ENCODE peak calls at places on chromosome 4, in nine cellular contexts. One of them, this sample, is unnamed.

GRCh38 chr4:56048621-56049427 is 100.1 kb downstream of the CEP135 start:
- DNase-seq in NCI-H460: peak
- DNase-seq in GM20000: peak
- DNase-seq in BJ: no peak
- DNase-seq in NCI-H748 treated with DMSO at 0.1 percent for 48 hours: peak
- DNase-seq in astrocyte of the cerebellum: no peak
- DNase-seq in neural progenitor cell: peak
- DNase-seq in activated CD8-positive, alpha-beta memory T cell treated with anti-CD3 and anti-CD28 coated beads for 1 hour: no peak
- DNase-seq in brain microvascular endothelial cell: peak
- DNase-seq in this sample: no peak

GRCh38 chr4:73429118-73429517 is 6.9 kb upstream of the AFP start:
- DNase-seq in BJ: no peak
- DNase-seq in neural progenitor cell: no peak
- DNase-seq in NCI-H460: no peak
- DNase-seq in astrocyte of the cerebellum: no peak
- DNase-seq in activated CD8-positive, alpha-beta memory T cell treated with anti-CD3 and anti-CD28 coated beads for 1 hour: no peak
- DNase-seq in NCI-H748 treated with DMSO at 0.1 percent for 48 hours: no peak
- DNase-seq in brain microvascular endothelial cell: no peak
- DNase-seq in GM20000: no peak
- DNase-seq in this sample: no peak

GRCh38 chr4:43242611-43243010 is 350.1 kb downstream of the GRXCR1 start:
- DNase-seq in brain microvascular endothelial cell: no peak
- DNase-seq in GM20000: no peak
- DNase-seq in neural progenitor cell: no peak
- DNase-seq in BJ: no peak
- DNase-seq in NCI-H748 treated with DMSO at 0.1 percent for 48 hours: no peak
- DNase-seq in NCI-H460: no peak
- DNase-seq in activated CD8-positive, alpha-beta memory T cell treated with anti-CD3 and anti-CD28 coated beads for 1 hour: no peak
- DNase-seq in astrocyte of the cerebellum: peak
- DNase-seq in this sample: no peak

GRCh38 chr4:85168456-85168855 is 202.0 kb upstream of the WDFY3 start:
- DNase-seq in NCI-H748 treated with DMSO at 0.1 percent for 48 hours: no peak
- DNase-seq in BJ: no peak
- DNase-seq in GM20000: no peak
- DNase-seq in activated CD8-positive, alpha-beta memory T cell treated with anti-CD3 and anti-CD28 coated beads for 1 hour: no peak
- DNase-seq in neural progenitor cell: no peak
- DNase-seq in brain microvascular endothelial cell: no peak
- DNase-seq in astrocyte of the cerebellum: no peak
- DNase-seq in NCI-H460: no peak
- DNase-seq in this sample: no peak

GRCh38 chr4:1520145-1520661 is 114.0 kb upstream of the NKX1-1 start:
- DNase-seq in brain microvascular endothelial cell: no peak
- DNase-seq in BJ: no peak
- DNase-seq in NCI-H748 treated with DMSO at 0.1 percent for 48 hours: no peak
- DNase-seq in NCI-H460: no peak
- DNase-seq in astrocyte of the cerebellum: no peak
- DNase-seq in GM20000: no peak
- DNase-seq in activated CD8-positive, alpha-beta memory T cell treated with anti-CD3 and anti-CD28 coated beads for 1 hour: no peak
- DNase-seq in neural progenitor cell: no peak
- DNase-seq in this sample: no peak

GRCh38 chr4:146255874-146256273 is 41.5 kb downstream of the REELD1 start:
- DNase-seq in brain microvascular endothelial cell: peak
- DNase-seq in astrocyte of the cerebellum: peak
- DNase-seq in BJ: peak
- DNase-seq in NCI-H460: peak
- DNase-seq in neural progenitor cell: no peak
- DNase-seq in activated CD8-positive, alpha-beta memory T cell treated with anti-CD3 and anti-CD28 coated beads for 1 hour: no peak
- DNase-seq in GM20000: no peak
- DNase-seq in NCI-H748 treated with DMSO at 0.1 percent for 48 hours: no peak
- DNase-seq in this sample: no peak

GRCh38 chr4:89226665-89227572 is 80.7 kb downstream of the GPRIN3 start:
- DNase-seq in NCI-H460: peak
- DNase-seq in astrocyte of the cerebellum: peak
- DNase-seq in BJ: no peak
- DNase-seq in neural progenitor cell: peak
- DNase-seq in GM20000: peak
- DNase-seq in NCI-H748 treated with DMSO at 0.1 percent for 48 hours: peak
- DNase-seq in brain microvascular endothelial cell: peak
- DNase-seq in activated CD8-positive, alpha-beta memory T cell treated with anti-CD3 and anti-CD28 coated beads for 1 hour: peak
- DNase-seq in this sample: peak

GRCh38 chr4:122329876-122330595 is 48.8 kb upstream of the ADAD1 start:
- DNase-seq in activated CD8-positive, alpha-beta memory T cell treated with anti-CD3 and anti-CD28 coated beads for 1 hour: no peak
- DNase-seq in astrocyte of the cerebellum: peak
- DNase-seq in NCI-H460: no peak
- DNase-seq in GM20000: no peak
- DNase-seq in NCI-H748 treated with DMSO at 0.1 percent for 48 hours: no peak
- DNase-seq in BJ: peak
- DNase-seq in brain microvascular endothelial cell: peak
- DNase-seq in neural progenitor cell: no peak
- DNase-seq in this sample: no peak

GRCh38 chr4:2353222-2354107 is 65.0 kb downstream of the ZFYVE28 start:
- DNase-seq in activated CD8-positive, alpha-beta memory T cell treated with anti-CD3 and anti-CD28 coated beads for 1 hour: no peak
- DNase-seq in NCI-H748 treated with DMSO at 0.1 percent for 48 hours: no peak
- DNase-seq in brain microvascular endothelial cell: no peak
- DNase-seq in astrocyte of the cerebellum: no peak
- DNase-seq in neural progenitor cell: no peak
- DNase-seq in NCI-H460: no peak
- DNase-seq in GM20000: no peak
- DNase-seq in BJ: no peak
- DNase-seq in this sample: no peak

GRCh38 chr4:106679063-106679462 is 310.5 kb upstream of the GIMD1 start:
- DNase-seq in brain microvascular endothelial cell: no peak
- DNase-seq in BJ: no peak
- DNase-seq in activated CD8-positive, alpha-beta memory T cell treated with anti-CD3 and anti-CD28 coated beads for 1 hour: no peak
- DNase-seq in NCI-H748 treated with DMSO at 0.1 percent for 48 hours: no peak
- DNase-seq in astrocyte of the cerebellum: no peak
- DNase-seq in neural progenitor cell: no peak
- DNase-seq in NCI-H460: no peak
- DNase-seq in GM20000: no peak
- DNase-seq in this sample: no peak

GRCh38 chr4:132332932-132333722 is 816.0 kb upstream of the PCDH10 start:
- DNase-seq in BJ: no peak
- DNase-seq in neural progenitor cell: peak
- DNase-seq in GM20000: no peak
- DNase-seq in astrocyte of the cerebellum: no peak
- DNase-seq in NCI-H748 treated with DMSO at 0.1 percent for 48 hours: no peak
- DNase-seq in activated CD8-positive, alpha-beta memory T cell treated with anti-CD3 and anti-CD28 coated beads for 1 hour: no peak
- DNase-seq in NCI-H460: peak
- DNase-seq in brain microvascular endothelial cell: no peak
- DNase-seq in this sample: no peak

GRCh38 chr4:3296651-3297050 is 3.8 kb downstream of the RGS12 start:
- DNase-seq in BJ: no peak
- DNase-seq in NCI-H748 treated with DMSO at 0.1 percent for 48 hours: no peak
- DNase-seq in brain microvascular endothelial cell: no peak
- DNase-seq in neural progenitor cell: no peak
- DNase-seq in astrocyte of the cerebellum: no peak
- DNase-seq in NCI-H460: no peak
- DNase-seq in activated CD8-positive, alpha-beta memory T cell treated with anti-CD3 and anti-CD28 coated beads for 1 hour: no peak
- DNase-seq in GM20000: no peak
- DNase-seq in this sample: no peak

GRCh38 chr4:78059524-78059889 is 2.4 kb downstream of the FRAS1 start:
- DNase-seq in NCI-H748 treated with DMSO at 0.1 percent for 48 hours: peak
- DNase-seq in astrocyte of the cerebellum: peak
- DNase-seq in NCI-H460: peak
- DNase-seq in GM20000: peak
- DNase-seq in BJ: peak
- DNase-seq in neural progenitor cell: peak
- DNase-seq in activated CD8-positive, alpha-beta memory T cell treated with anti-CD3 and anti-CD28 coated beads for 1 hour: no peak
- DNase-seq in brain microvascular endothelial cell: peak
- DNase-seq in this sample: no peak

GRCh38 chr4:7418131-7418943 is 16.4 kb downstream of the PSAPL1 start:
- DNase-seq in activated CD8-positive, alpha-beta memory T cell treated with anti-CD3 and anti-CD28 coated beads for 1 hour: no peak
- DNase-seq in NCI-H748 treated with DMSO at 0.1 percent for 48 hours: no peak
- DNase-seq in GM20000: no peak
- DNase-seq in brain microvascular endothelial cell: no peak
- DNase-seq in NCI-H460: no peak
- DNase-seq in BJ: no peak
- DNase-seq in neural progenitor cell: no peak
- DNase-seq in astrocyte of the cerebellum: no peak
- DNase-seq in this sample: no peak

GRCh38 chr4:107900508-107900907 is 30.8 kb upstream of the CYP2U1 start:
- DNase-seq in activated CD8-positive, alpha-beta memory T cell treated with anti-CD3 and anti-CD28 coated beads for 1 hour: no peak
- DNase-seq in neural progenitor cell: no peak
- DNase-seq in GM20000: no peak
- DNase-seq in BJ: no peak
- DNase-seq in NCI-H748 treated with DMSO at 0.1 percent for 48 hours: no peak
- DNase-seq in brain microvascular endothelial cell: no peak
- DNase-seq in NCI-H460: no peak
- DNase-seq in astrocyte of the cerebellum: no peak
- DNase-seq in this sample: no peak

GRCh38 chr4:142600952-142601351 is 245.1 kb downstream of the INPP4B start:
- DNase-seq in NCI-H460: no peak
- DNase-seq in GM20000: no peak
- DNase-seq in NCI-H748 treated with DMSO at 0.1 percent for 48 hours: no peak
- DNase-seq in neural progenitor cell: no peak
- DNase-seq in brain microvascular endothelial cell: no peak
- DNase-seq in activated CD8-positive, alpha-beta memory T cell treated with anti-CD3 and anti-CD28 coated beads for 1 hour: no peak
- DNase-seq in astrocyte of the cerebellum: no peak
- DNase-seq in BJ: no peak
- DNase-seq in this sample: no peak

GRCh38 chr4:169175035-169175434 is 95.7 kb downstream of the SH3RF1 start:
- DNase-seq in GM20000: no peak
- DNase-seq in neural progenitor cell: no peak
- DNase-seq in activated CD8-positive, alpha-beta memory T cell treated with anti-CD3 and anti-CD28 coated beads for 1 hour: no peak
- DNase-seq in NCI-H748 treated with DMSO at 0.1 percent for 48 hours: no peak
- DNase-seq in brain microvascular endothelial cell: no peak
- DNase-seq in NCI-H460: no peak
- DNase-seq in astrocyte of the cerebellum: no peak
- DNase-seq in BJ: no peak
- DNase-seq in this sample: no peak

GRCh38 chr4:53781614-53782467 is 190.6 kb upstream of the LNX1 start:
- DNase-seq in NCI-H460: peak
- DNase-seq in GM20000: no peak
- DNase-seq in NCI-H748 treated with DMSO at 0.1 percent for 48 hours: peak
- DNase-seq in BJ: no peak
- DNase-seq in activated CD8-positive, alpha-beta memory T cell treated with anti-CD3 and anti-CD28 coated beads for 1 hour: no peak
- DNase-seq in brain microvascular endothelial cell: peak
- DNase-seq in astrocyte of the cerebellum: no peak
- DNase-seq in neural progenitor cell: no peak
- DNase-seq in this sample: no peak

GRCh38 chr4:147479817-147480216 is 1.1 kb upstream of the EDNRA start:
- DNase-seq in GM20000: no peak
- DNase-seq in NCI-H460: no peak
- DNase-seq in BJ: no peak
- DNase-seq in astrocyte of the cerebellum: peak
- DNase-seq in brain microvascular endothelial cell: peak
- DNase-seq in NCI-H748 treated with DMSO at 0.1 percent for 48 hours: no peak
- DNase-seq in neural progenitor cell: no peak
- DNase-seq in activated CD8-positive, alpha-beta memory T cell treated with anti-CD3 and anti-CD28 coated beads for 1 hour: no peak
- DNase-seq in this sample: no peak

GRCh38 chr4:6815029-6815836 is 32.7 kb downstream of the KIAA0232 start:
- DNase-seq in activated CD8-positive, alpha-beta memory T cell treated with anti-CD3 and anti-CD28 coated beads for 1 hour: no peak
- DNase-seq in brain microvascular endothelial cell: no peak
- DNase-seq in astrocyte of the cerebellum: no peak
- DNase-seq in NCI-H748 treated with DMSO at 0.1 percent for 48 hours: no peak
- DNase-seq in neural progenitor cell: no peak
- DNase-seq in GM20000: no peak
- DNase-seq in BJ: no peak
- DNase-seq in NCI-H460: no peak
- DNase-seq in this sample: no peak

GRCh38 chr4:22686156-22686555 is 6.6 kb upstream of the GBA3 start:
- DNase-seq in NCI-H748 treated with DMSO at 0.1 percent for 48 hours: no peak
- DNase-seq in activated CD8-positive, alpha-beta memory T cell treated with anti-CD3 and anti-CD28 coated beads for 1 hour: no peak
- DNase-seq in brain microvascular endothelial cell: peak
- DNase-seq in BJ: no peak
- DNase-seq in GM20000: no peak
- DNase-seq in neural progenitor cell: no peak
- DNase-seq in NCI-H460: no peak
- DNase-seq in astrocyte of the cerebellum: no peak
- DNase-seq in this sample: no peak

GRCh38 chr4:61837395-61837794 is 637.3 kb downstream of the ADGRL3 start:
- DNase-seq in brain microvascular endothelial cell: no peak
- DNase-seq in activated CD8-positive, alpha-beta memory T cell treated with anti-CD3 and anti-CD28 coated beads for 1 hour: no peak
- DNase-seq in BJ: no peak
- DNase-seq in NCI-H748 treated with DMSO at 0.1 percent for 48 hours: no peak
- DNase-seq in neural progenitor cell: no peak
- DNase-seq in astrocyte of the cerebellum: no peak
- DNase-seq in NCI-H460: no peak
- DNase-seq in GM20000: no peak
- DNase-seq in this sample: no peak

GRCh38 chr4:183396187-183396738 is 48.2 kb upstream of the CDKN2AIP start:
- DNase-seq in brain microvascular endothelial cell: no peak
- DNase-seq in GM20000: no peak
- DNase-seq in activated CD8-positive, alpha-beta memory T cell treated with anti-CD3 and anti-CD28 coated beads for 1 hour: no peak
- DNase-seq in BJ: no peak
- DNase-seq in neural progenitor cell: no peak
- DNase-seq in astrocyte of the cerebellum: no peak
- DNase-seq in NCI-H748 treated with DMSO at 0.1 percent for 48 hours: no peak
- DNase-seq in NCI-H460: no peak
- DNase-seq in this sample: no peak

GRCh38 chr4:27894951-27895350 is 1034.3 kb downstream of the STIM2 start:
- DNase-seq in BJ: no peak
- DNase-seq in activated CD8-positive, alpha-beta memory T cell treated with anti-CD3 and anti-CD28 coated beads for 1 hour: no peak
- DNase-seq in brain microvascular endothelial cell: peak
- DNase-seq in astrocyte of the cerebellum: no peak
- DNase-seq in GM20000: no peak
- DNase-seq in NCI-H460: no peak
- DNase-seq in NCI-H748 treated with DMSO at 0.1 percent for 48 hours: no peak
- DNase-seq in neural progenitor cell: no peak
- DNase-seq in this sample: no peak

GRCh38 chr4:8207314-8207713 is 8.2 kb downstream of the SH3TC1 start:
- DNase-seq in activated CD8-positive, alpha-beta memory T cell treated with anti-CD3 and anti-CD28 coated beads for 1 hour: no peak
- DNase-seq in GM20000: no peak
- DNase-seq in NCI-H460: no peak
- DNase-seq in astrocyte of the cerebellum: no peak
- DNase-seq in NCI-H748 treated with DMSO at 0.1 percent for 48 hours: no peak
- DNase-seq in BJ: no peak
- DNase-seq in brain microvascular endothelial cell: no peak
- DNase-seq in neural progenitor cell: no peak
- DNase-seq in this sample: no peak

GRCh38 chr4:7938513-7939376 is 916 bp downstream of the AFAP1 start:
- DNase-seq in astrocyte of the cerebellum: no peak
- DNase-seq in neural progenitor cell: peak
- DNase-seq in GM20000: no peak
- DNase-seq in activated CD8-positive, alpha-beta memory T cell treated with anti-CD3 and anti-CD28 coated beads for 1 hour: no peak
- DNase-seq in NCI-H460: no peak
- DNase-seq in BJ: no peak
- DNase-seq in brain microvascular endothelial cell: no peak
- DNase-seq in NCI-H748 treated with DMSO at 0.1 percent for 48 hours: no peak
- DNase-seq in this sample: peak

GRCh38 chr4:117239434-117239833 is 154.1 kb upstream of the TRAM1L1 start:
- DNase-seq in BJ: no peak
- DNase-seq in brain microvascular endothelial cell: no peak
- DNase-seq in neural progenitor cell: no peak
- DNase-seq in astrocyte of the cerebellum: no peak
- DNase-seq in GM20000: no peak
- DNase-seq in NCI-H748 treated with DMSO at 0.1 percent for 48 hours: no peak
- DNase-seq in activated CD8-positive, alpha-beta memory T cell treated with anti-CD3 and anti-CD28 coated beads for 1 hour: no peak
- DNase-seq in NCI-H460: no peak
- DNase-seq in this sample: no peak

GRCh38 chr4:7985891-7986441 is 46.3 kb upstream of the AFAP1 start:
- DNase-seq in neural progenitor cell: no peak
- DNase-seq in BJ: no peak
- DNase-seq in activated CD8-positive, alpha-beta memory T cell treated with anti-CD3 and anti-CD28 coated beads for 1 hour: no peak
- DNase-seq in astrocyte of the cerebellum: no peak
- DNase-seq in NCI-H748 treated with DMSO at 0.1 percent for 48 hours: no peak
- DNase-seq in NCI-H460: no peak
- DNase-seq in GM20000: no peak
- DNase-seq in brain microvascular endothelial cell: peak
- DNase-seq in this sample: no peak

GRCh38 chr4:26015133-26015651 is 101.2 kb downstream of the SMIM20 start:
- DNase-seq in activated CD8-positive, alpha-beta memory T cell treated with anti-CD3 and anti-CD28 coated beads for 1 hour: no peak
- DNase-seq in astrocyte of the cerebellum: peak
- DNase-seq in NCI-H748 treated with DMSO at 0.1 percent for 48 hours: no peak
- DNase-seq in neural progenitor cell: no peak
- DNase-seq in NCI-H460: no peak
- DNase-seq in BJ: peak
- DNase-seq in GM20000: no peak
- DNase-seq in brain microvascular endothelial cell: peak
- DNase-seq in this sample: no peak

GRCh38 chr4:80637190-80637589 is 301.7 kb downstream of the CFAP299 start:
- DNase-seq in neural progenitor cell: no peak
- DNase-seq in brain microvascular endothelial cell: no peak
- DNase-seq in NCI-H460: no peak
- DNase-seq in activated CD8-positive, alpha-beta memory T cell treated with anti-CD3 and anti-CD28 coated beads for 1 hour: no peak
- DNase-seq in BJ: no peak
- DNase-seq in NCI-H748 treated with DMSO at 0.1 percent for 48 hours: no peak
- DNase-seq in GM20000: no peak
- DNase-seq in astrocyte of the cerebellum: no peak
- DNase-seq in this sample: no peak

GRCh38 chr4:107125496-107125895 is 89.4 kb upstream of the DKK2 start:
- DNase-seq in neural progenitor cell: no peak
- DNase-seq in GM20000: no peak
- DNase-seq in activated CD8-positive, alpha-beta memory T cell treated with anti-CD3 and anti-CD28 coated beads for 1 hour: no peak
- DNase-seq in BJ: no peak
- DNase-seq in NCI-H460: no peak
- DNase-seq in brain microvascular endothelial cell: no peak
- DNase-seq in NCI-H748 treated with DMSO at 0.1 percent for 48 hours: no peak
- DNase-seq in astrocyte of the cerebellum: no peak
- DNase-seq in this sample: no peak